ENCODE peak calls at places on chromosomes 6 and 20, in four cellular contexts. One of them, this sample, is unnamed.

GRCh38 chr20:5691918-5692618 is 58.1 kb upstream of the SHLD1 start:
- DNase-seq in IMR-90: no peak
- DNase-seq in neuronal stem cell: no peak
- DNase-seq in left ventricle myocardium inferior: no peak
- DNase-seq in this sample: no peak

GRCh38 chr6:114100421-114100820 is 129.5 kb upstream of the HDAC2 start:
- DNase-seq in left ventricle myocardium inferior: no peak
- DNase-seq in neuronal stem cell: no peak
- DNase-seq in IMR-90: peak; percentile 59
- DNase-seq in this sample: no peak

GRCh38 chr6:2344319-2344905 is 99.0 kb upstream of the GMDS start:
- DNase-seq in IMR-90: no peak
- DNase-seq in left ventricle myocardium inferior: no peak
- DNase-seq in neuronal stem cell: no peak
- DNase-seq in this sample: peak; percentile 48

GRCh38 chr6:7389162-7389450 is 436 bp downstream of the CAGE1 start:
- DNase-seq in left ventricle myocardium inferior: no peak
- DNase-seq in IMR-90: peak; percentile 71
- DNase-seq in neuronal stem cell: no peak
- DNase-seq in this sample: no peak

GRCh38 chr6:170404036-170404435 is 97.5 kb downstream of the FAM120B start:
- DNase-seq in neuronal stem cell: no peak
- DNase-seq in IMR-90: no peak
- DNase-seq in left ventricle myocardium inferior: no peak
- DNase-seq in this sample: no peak

GRCh38 chr20:48260370-48260769 is 475.1 kb upstream of the SULF2 start:
- DNase-seq in IMR-90: no peak
- DNase-seq in neuronal stem cell: no peak
- DNase-seq in left ventricle myocardium inferior: peak; percentile 34
- DNase-seq in this sample: no peak

GRCh38 chr6:119348308-119349040 is 1.1 kb downstream of the MAN1A1 start:
- DNase-seq in IMR-90: peak; percentile 29
- DNase-seq in left ventricle myocardium inferior: peak; percentile 24
- DNase-seq in neuronal stem cell: peak; percentile 37
- DNase-seq in this sample: peak; percentile 78

GRCh38 chr20:36528176-36528874 is 13.0 kb upstream of the MYL9 start:
- DNase-seq in IMR-90: no peak
- DNase-seq in left ventricle myocardium inferior: no peak
- DNase-seq in neuronal stem cell: no peak
- DNase-seq in this sample: no peak

GRCh38 chr6:156154896-156155295 is 622.3 kb upstream of the ARID1B start:
- DNase-seq in left ventricle myocardium inferior: no peak
- DNase-seq in neuronal stem cell: no peak
- DNase-seq in IMR-90: peak; percentile 5
- DNase-seq in this sample: no peak

GRCh38 chr6:48766349-48766748 is 655.4 kb upstream of the PTCHD4 start:
- DNase-seq in left ventricle myocardium inferior: no peak
- DNase-seq in IMR-90: peak; percentile 79
- DNase-seq in neuronal stem cell: no peak
- DNase-seq in this sample: peak; percentile 23

GRCh38 chr6:93088675-93089575 is 330.4 kb downstream of the EPHA7 start:
- DNase-seq in neuronal stem cell: no peak
- DNase-seq in IMR-90: no peak
- DNase-seq in left ventricle myocardium inferior: no peak
- DNase-seq in this sample: no peak
- H3K4me3 ChIP-seq in neuronal stem cell: no peak overlapping the region
- H3K4me3 ChIP-seq in IMR-90: no peak overlapping the region
- H3K4me3 ChIP-seq in left ventricle myocardium inferior: peak overlapping the region; percentile 35
- H3K4me3 ChIP-seq in this sample: no peak overlapping the region

GRCh38 chr6:36126121-36126520 is 4.2 kb upstream of the MAPK13 start:
- DNase-seq in IMR-90: no peak
- DNase-seq in left ventricle myocardium inferior: no peak
- DNase-seq in neuronal stem cell: no peak
- DNase-seq in this sample: no peak
- H3K4me1 ChIP-seq in IMR-90: peaks cover 28% of the 10 kb centered on the region
- H3K4me1 ChIP-seq in left ventricle myocardium inferior: peaks cover 22% of the 10 kb centered on the region
- H3K4me1 ChIP-seq in neuronal stem cell: peaks cover 16% of the 10 kb centered on the region
- H3K4me1 ChIP-seq in this sample: no peaks in the 10 kb centered on the region

GRCh38 chr6:30763618-30764489 is 19.5 kb upstream of the IER3 start:
- DNase-seq in left ventricle myocardium inferior: no peak
- DNase-seq in neuronal stem cell: no peak
- DNase-seq in IMR-90: peak; percentile 54
- DNase-seq in this sample: peak; percentile 61

GRCh38 chr6:30760537-30760936 is 16.2 kb upstream of the IER3 start:
- DNase-seq in IMR-90: no peak
- DNase-seq in left ventricle myocardium inferior: no peak
- DNase-seq in neuronal stem cell: no peak
- DNase-seq in this sample: no peak

GRCh38 chr6:30763155-30763617 is 18.8 kb upstream of the IER3 start:
- DNase-seq in left ventricle myocardium inferior: no peak
- DNase-seq in IMR-90: no peak
- DNase-seq in neuronal stem cell: no peak
- DNase-seq in this sample: no peak

GRCh38 chr6:30759575-30760239 is 15.4 kb upstream of the IER3 start:
- DNase-seq in neuronal stem cell: no peak
- DNase-seq in IMR-90: peak; percentile 98
- DNase-seq in left ventricle myocardium inferior: no peak
- DNase-seq in this sample: no peak

GRCh38 chr6:30761791-30762429 is 17.6 kb upstream of the IER3 start:
- DNase-seq in IMR-90: no peak
- DNase-seq in neuronal stem cell: no peak
- DNase-seq in left ventricle myocardium inferior: no peak
- DNase-seq in this sample: no peak
- H3K4me3 ChIP-seq in IMR-90: no peak overlapping the region
- H3K4me3 ChIP-seq in neuronal stem cell: no peak overlapping the region
- H3K4me3 ChIP-seq in left ventricle myocardium inferior: no peak overlapping the region
- H3K4me3 ChIP-seq in this sample: no peak overlapping the region

GRCh38 chr6:24905485-24905884 is 30.3 kb downstream of the RIPOR2 start:
- DNase-seq in left ventricle myocardium inferior: no peak
- DNase-seq in IMR-90: no peak
- DNase-seq in neuronal stem cell: no peak
- DNase-seq in this sample: no peak

GRCh38 chr6:24900917-24901697 is 34.7 kb downstream of the RIPOR2 start:
- DNase-seq in neuronal stem cell: no peak
- DNase-seq in IMR-90: no peak
- DNase-seq in left ventricle myocardium inferior: no peak
- DNase-seq in this sample: no peak

GRCh38 chr6:24901698-24902328 is 33.9 kb downstream of the RIPOR2 start:
- DNase-seq in left ventricle myocardium inferior: no peak
- DNase-seq in IMR-90: no peak
- DNase-seq in neuronal stem cell: no peak
- DNase-seq in this sample: no peak

GRCh38 chr6:24903681-24904080 is 32.1 kb downstream of the RIPOR2 start:
- DNase-seq in left ventricle myocardium inferior: no peak
- DNase-seq in IMR-90: no peak
- DNase-seq in neuronal stem cell: no peak
- DNase-seq in this sample: no peak

DNA sequence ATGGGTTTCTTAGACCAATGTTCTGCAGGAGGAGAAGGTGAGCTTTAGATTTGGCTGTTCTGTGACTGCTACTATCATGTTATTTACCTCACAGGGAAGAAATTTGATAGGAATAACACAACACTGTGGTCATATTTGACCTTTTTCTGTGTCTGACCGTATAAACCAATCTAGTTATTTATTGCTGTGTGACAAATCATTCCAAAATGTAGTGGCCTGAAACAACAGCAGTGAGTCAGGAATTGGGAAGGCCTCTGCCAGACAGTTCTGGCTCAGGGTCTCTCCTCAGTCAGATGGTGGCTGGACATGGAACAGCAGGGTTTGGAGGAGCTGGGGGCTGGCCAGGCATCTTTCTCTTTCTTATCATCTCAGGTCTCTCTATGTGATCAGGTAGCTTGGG is 33.0 kb downstream of the RIPOR2 start:
- DNase-seq in IMR-90: peak; percentile 94
- DNase-seq in left ventricle myocardium inferior: no peak
- DNase-seq in neuronal stem cell: no peak
- DNase-seq in this sample: no peak
- H3K4me1 ChIP-seq in IMR-90: peaks cover 9% of the 10 kb centered on the region
- H3K4me1 ChIP-seq in left ventricle myocardium inferior: no peaks in the 10 kb centered on the region
- H3K4me1 ChIP-seq in neuronal stem cell: peaks cover 6% of the 10 kb centered on the region
- H3K4me1 ChIP-seq in this sample: no peaks in the 10 kb centered on the region

GRCh38 chr6:10834823-10835222 is 3.5 kb downstream of the MAK start:
- DNase-seq in left ventricle myocardium inferior: no peak
- DNase-seq in neuronal stem cell: no peak
- DNase-seq in IMR-90: no peak
- DNase-seq in this sample: no peak
- H3K4me3 ChIP-seq in left ventricle myocardium inferior: no peak overlapping the region
- H3K4me3 ChIP-seq in neuronal stem cell: no peak overlapping the region
- H3K4me3 ChIP-seq in IMR-90: no peak overlapping the region
- H3K4me3 ChIP-seq in this sample: no peak overlapping the region

DNA sequence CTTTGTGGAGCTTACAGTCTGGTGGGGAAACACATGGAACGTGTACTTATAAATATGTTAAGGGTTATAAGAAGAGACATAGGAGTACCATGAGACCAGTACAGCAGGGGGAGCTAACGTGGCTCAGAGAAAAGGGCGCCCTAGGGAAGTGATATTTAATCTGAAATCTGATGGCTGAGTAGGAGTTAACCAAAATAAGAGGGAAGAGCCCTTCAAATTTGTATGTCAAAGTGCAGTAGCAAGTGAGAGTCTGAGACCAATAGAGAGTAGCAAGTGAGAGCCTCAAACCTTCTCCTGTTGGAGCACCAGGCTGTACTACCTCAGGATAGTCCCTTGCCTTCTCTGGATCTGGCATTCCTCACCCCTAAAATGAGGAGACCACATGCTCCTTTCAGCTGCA is 6.1 kb upstream of the PKIG start:
- DNase-seq in IMR-90: peak; percentile 67
- DNase-seq in neuronal stem cell: no peak
- DNase-seq in left ventricle myocardium inferior: no peak
- DNase-seq in this sample: no peak
- H3K4me1 ChIP-seq in IMR-90: peaks cover 21% of the 10 kb centered on the region
- H3K4me1 ChIP-seq in neuronal stem cell: peaks cover 19% of the 10 kb centered on the region
- H3K4me1 ChIP-seq in left ventricle myocardium inferior: peaks cover 97% of the 10 kb centered on the region
- H3K4me1 ChIP-seq in this sample: peaks cover 9% of the 10 kb centered on the region

DNA sequence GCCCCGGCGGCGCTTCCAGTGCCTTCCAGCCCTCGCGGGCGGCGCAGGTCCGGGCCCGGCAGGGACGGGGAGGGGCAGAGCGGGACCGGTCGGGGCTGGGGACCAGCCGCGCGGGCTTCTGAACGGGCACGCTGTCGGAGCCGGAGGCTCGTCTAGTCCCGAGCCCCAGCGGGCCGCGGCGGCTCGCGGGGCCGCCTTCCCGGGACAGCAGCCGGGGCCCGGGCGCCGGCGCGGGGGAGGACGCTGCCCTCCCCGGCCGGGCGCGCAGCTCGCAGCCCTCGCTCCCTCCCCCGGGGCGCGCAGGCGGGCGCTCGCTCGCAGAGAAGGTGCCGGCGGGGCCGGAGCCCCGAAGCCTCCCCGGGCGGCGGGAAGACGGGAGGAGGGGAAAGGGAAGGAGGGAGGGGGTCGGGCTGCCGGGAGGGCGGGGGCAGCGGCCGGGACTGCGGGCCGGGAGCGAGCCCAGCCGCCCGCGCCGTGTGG is 696 bp upstream of the SIRPA start:
- DNase-seq in left ventricle myocardium inferior: peak; percentile 58
- DNase-seq in IMR-90: peak; percentile 59
- DNase-seq in neuronal stem cell: peak; percentile 57
- DNase-seq in this sample: peak; percentile 58
- H3K4me3 ChIP-seq in left ventricle myocardium inferior: peak overlapping the region; percentile 75
- H3K4me3 ChIP-seq in IMR-90: peak overlapping the region; percentile 77
- H3K4me3 ChIP-seq in neuronal stem cell: peak overlapping the region; percentile 74
- H3K4me3 ChIP-seq in this sample: peak overlapping the region; percentile 77

GRCh38 chr20:33672426-33673114 is 1.7 kb downstream of the NECAB3 start:
- DNase-seq in IMR-90: no peak
- DNase-seq in neuronal stem cell: no peak
- DNase-seq in left ventricle myocardium inferior: no peak
- DNase-seq in this sample: peak; percentile 27

GRCh38 chr20:33669873-33670640 is 3.3 kb downstream of the ACTL10 start:
- DNase-seq in left ventricle myocardium inferior: no peak
- DNase-seq in IMR-90: no peak
- DNase-seq in neuronal stem cell: no peak
- DNase-seq in this sample: no peak

GRCh38 chr20:33671573-33672288 is 2.5 kb downstream of the NECAB3 start:
- DNase-seq in neuronal stem cell: no peak
- DNase-seq in IMR-90: no peak
- DNase-seq in left ventricle myocardium inferior: no peak
- DNase-seq in this sample: no peak

GRCh38 chr20:33669224-33669623 is 2.5 kb downstream of the ACTL10 start:
- DNase-seq in neuronal stem cell: no peak
- DNase-seq in IMR-90: no peak
- DNase-seq in left ventricle myocardium inferior: no peak
- DNase-seq in this sample: no peak

DNA sequence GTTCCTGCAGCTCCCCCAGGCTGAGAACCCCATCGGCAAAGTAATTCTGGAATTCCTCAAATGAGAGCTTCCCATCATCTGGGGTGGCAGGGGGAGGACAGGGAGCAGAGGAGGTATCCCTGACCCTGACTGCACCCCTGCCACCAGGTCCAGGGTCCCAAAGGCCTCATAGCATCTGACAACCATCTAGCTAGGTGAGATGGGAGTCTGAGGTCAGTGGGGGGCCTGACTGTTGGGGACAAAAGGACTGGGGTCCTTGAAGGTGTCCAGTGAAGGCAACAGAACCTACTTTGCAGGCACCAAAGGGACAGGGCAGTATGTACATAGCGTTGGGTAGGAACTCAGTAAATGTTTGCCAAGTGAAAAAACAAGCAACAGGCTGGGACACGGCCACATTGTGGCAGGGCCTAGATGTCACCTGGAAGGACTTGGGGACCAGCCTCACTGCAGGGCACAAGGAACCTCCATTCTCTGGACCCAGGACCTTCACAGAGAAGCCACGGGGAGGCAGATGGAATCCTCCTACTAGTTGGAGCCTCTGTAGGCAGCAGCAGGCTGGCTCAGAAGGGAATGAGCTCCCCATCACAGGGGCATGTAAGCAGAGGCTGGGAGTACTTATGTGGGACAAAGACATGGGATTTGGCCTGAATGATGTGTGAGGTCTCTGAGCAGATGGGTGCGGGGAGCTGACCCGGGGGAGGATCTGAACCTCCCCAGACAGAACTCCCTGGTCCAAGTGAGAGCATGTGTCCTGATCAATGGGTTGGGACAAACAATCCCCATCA is 3.3 kb downstream of the NECAB3 start:
- DNase-seq in IMR-90: no peak
- DNase-seq in left ventricle myocardium inferior: no peak
- DNase-seq in neuronal stem cell: no peak
- DNase-seq in this sample: no peak
- H3K4me1 ChIP-seq in IMR-90: peaks cover 35% of the 10 kb centered on the region
- H3K4me1 ChIP-seq in left ventricle myocardium inferior: peaks cover 89% of the 10 kb centered on the region
- H3K4me1 ChIP-seq in neuronal stem cell: peaks cover 26% of the 10 kb centered on the region
- H3K4me1 ChIP-seq in this sample: peaks cover 5% of the 10 kb centered on the region

DNA sequence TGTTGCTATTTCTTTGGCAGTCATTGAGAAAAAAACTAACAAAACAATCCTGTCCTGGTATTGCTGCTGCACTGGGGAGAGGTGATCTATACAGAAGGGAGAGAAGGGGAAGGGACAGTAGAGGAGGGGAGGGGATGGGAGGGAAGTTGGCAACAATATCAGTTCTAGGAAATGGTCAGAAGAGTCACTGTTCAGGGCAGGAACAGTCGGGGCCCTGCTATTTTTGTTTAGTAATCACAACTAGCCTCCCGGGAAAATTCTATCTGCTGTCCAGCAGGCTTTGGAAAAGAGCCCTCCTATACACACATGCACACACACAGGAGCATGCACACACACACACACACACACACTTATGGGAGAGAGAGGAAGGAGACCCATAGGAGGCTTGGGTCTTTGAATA is 142.3 kb upstream of the CARMIL1 start:
- DNase-seq in neuronal stem cell: no peak
- DNase-seq in IMR-90: no peak
- DNase-seq in left ventricle myocardium inferior: no peak
- DNase-seq in this sample: no peak
- H3K4me3 ChIP-seq in neuronal stem cell: no peak overlapping the region
- H3K4me3 ChIP-seq in IMR-90: no peak overlapping the region
- H3K4me3 ChIP-seq in left ventricle myocardium inferior: peak overlapping the region; percentile 67
- H3K4me3 ChIP-seq in this sample: no peak overlapping the region

GRCh38 chr6:38179300-38179699 is 359.8 kb downstream of the ZFAND3 start:
- DNase-seq in IMR-90: no peak
- DNase-seq in left ventricle myocardium inferior: no peak
- DNase-seq in neuronal stem cell: no peak
- DNase-seq in this sample: no peak
- H3K4me1 ChIP-seq in IMR-90: no peaks in the 10 kb centered on the region
- H3K4me1 ChIP-seq in left ventricle myocardium inferior: peaks cover 4% of the 10 kb centered on the region
- H3K4me1 ChIP-seq in neuronal stem cell: peaks cover 4% of the 10 kb centered on the region
- H3K4me1 ChIP-seq in this sample: peaks cover 5% of the 10 kb centered on the region